ENCODE peak calls at places on chromosomes 12 and 14, in six cellular contexts. R is HCT116, J is AG09319, C is PC-9, H is mucosa of descending colon, T is GM20000. I is an unnamed sample.

GRCh38 chr14:61466249-61466904 is 145.0 kb downstream of the PRKCH start:
- DNase-seq in J (no peak), T (no peak), C (peak), R (no peak), H (no peak), I (no peak)

GRCh38 chr14:91439345-91439744 is 21.7 kb upstream of the CCDC88C start:
- DNase-seq in J (no peak), C (no peak), T (no peak), R (no peak), H (no peak), I (no peak)

GRCh38 chr14:67837011-67837624 is 17.5 kb downstream of the RAD51B start:
- DNase-seq in C (peak), R (peak), H (peak), T (peak), J (peak), I (no peak)

GRCh38 chr14:101535232-101535631 is 26.1 kb upstream of the DIO3 start:
- DNase-seq in J (no peak), C (no peak), T (no peak), R (no peak), H (peak), I (no peak)

GRCh38 chr14:34329281-34329680 is 132.8 kb downstream of the SPTSSA start:
- DNase-seq in H (no peak), J (no peak), R (no peak), C (no peak), T (no peak), I (no peak)

GRCh38 chr12:8658361-8658760 is 4.3 kb downstream of the MFAP5 start:
- DNase-seq in J (no peak), R (no peak), H (no peak), C (peak), T (no peak), I (no peak)

GRCh38 chr12:570949-571794 is 92.1 kb downstream of the NINJ2 start:
- DNase-seq in J (peak), T (no peak), R (peak), H (peak), C (peak), I (no peak)

GRCh38 chr14:68786491-68787234 is 6.2 kb downstream of the ZFP36L1 start:
- DNase-seq in H (no peak), C (peak), T (no peak), J (no peak), R (no peak), I (no peak)

GRCh38 chr12:613996-614726 is 49.1 kb downstream of the NINJ2 start:
- DNase-seq in T (peak), H (peak), J (no peak), C (peak), R (no peak), I (no peak)

GRCh38 chr12:98551787-98552186 is 36.4 kb downstream of the TMPO start:
- DNase-seq in T (no peak), R (no peak), H (no peak), J (no peak), C (no peak), I (no peak)

GRCh38 chr14:56487090-56487667 is 92.4 kb upstream of the TMEM260 start:
- DNase-seq in H (no peak), J (peak), R (peak), T (no peak), C (no peak), I (no peak)

GRCh38 chr12:5505751-5506150 is 73.8 kb downstream of the NTF3 start:
- DNase-seq in C (no peak), J (no peak), R (no peak), H (no peak), T (no peak), I (no peak)

GRCh38 chr14:49966971-49967630 is 74.2 kb downstream of the ARF6 start:
- DNase-seq in H (no peak), J (no peak), R (no peak), T (no peak), C (peak), I (no peak)

GRCh38 chr14:99596071-99596627 is 7.9 kb downstream of the CCDC85C start:
- DNase-seq in H (peak), T (no peak), J (no peak), R (no peak), C (no peak), I (no peak)

GRCh38 chr12:122874081-122874480 is 21.8 kb downstream of the VPS37B start:
- DNase-seq in C (no peak), J (no peak), H (no peak), R (no peak), T (no peak), I (no peak)

GRCh38 chr14:70714055-70714550 is 72.4 kb downstream of the TTC9 start:
- DNase-seq in T (peak), J (peak), C (peak), R (peak), H (peak), I (no peak)

GRCh38 chr14:31934767-31935266 is 142.3 kb upstream of the ARHGAP5 start:
- DNase-seq in R (peak), C (no peak), J (no peak), H (peak), T (no peak), I (no peak)

GRCh38 chr14:56885795-56886194 is 75.5 kb upstream of the OTX2 start:
- DNase-seq in J (no peak), C (no peak), H (no peak), T (no peak), R (no peak), I (no peak)

GRCh38 chr12:52371716-52372115 is 4.4 kb upstream of the KRT85 start:
- DNase-seq in R (no peak), T (no peak), J (no peak), C (no peak), H (no peak), I (no peak)

GRCh38 chr14:72332054-72332453 is 399.8 kb downstream of the RGS6 start:
- DNase-seq in H (no peak), J (no peak), C (no peak), R (no peak), T (no peak), I (no peak)

DNA sequence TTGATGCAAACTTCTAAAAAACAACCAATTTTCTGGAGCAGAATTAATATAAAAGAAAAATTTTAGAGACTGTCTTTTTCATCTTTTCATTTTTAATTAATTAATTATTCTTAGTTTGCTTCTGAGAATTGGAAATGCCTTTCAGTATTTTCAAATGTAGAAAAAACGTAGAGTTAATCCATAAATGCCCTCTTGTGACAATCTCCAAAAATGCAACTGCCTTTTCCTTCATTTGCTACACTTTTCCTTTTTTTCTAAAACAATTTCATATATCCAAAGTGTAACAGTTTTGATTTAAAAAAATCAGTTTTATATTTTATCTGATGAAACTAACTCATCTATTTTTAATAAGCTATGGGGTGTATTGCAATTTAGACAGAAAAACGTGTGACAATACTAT is 409.3 kb downstream of the PRKD1 start:
- DNase-seq in T (no peak), H (no peak), J (no peak), R (no peak), C (no peak), I (no peak)
- TF ChIP-seq CTCF in T (no peak), H (no peak), J (peak), R (no peak), C (peak), I (no peak)

DNA sequence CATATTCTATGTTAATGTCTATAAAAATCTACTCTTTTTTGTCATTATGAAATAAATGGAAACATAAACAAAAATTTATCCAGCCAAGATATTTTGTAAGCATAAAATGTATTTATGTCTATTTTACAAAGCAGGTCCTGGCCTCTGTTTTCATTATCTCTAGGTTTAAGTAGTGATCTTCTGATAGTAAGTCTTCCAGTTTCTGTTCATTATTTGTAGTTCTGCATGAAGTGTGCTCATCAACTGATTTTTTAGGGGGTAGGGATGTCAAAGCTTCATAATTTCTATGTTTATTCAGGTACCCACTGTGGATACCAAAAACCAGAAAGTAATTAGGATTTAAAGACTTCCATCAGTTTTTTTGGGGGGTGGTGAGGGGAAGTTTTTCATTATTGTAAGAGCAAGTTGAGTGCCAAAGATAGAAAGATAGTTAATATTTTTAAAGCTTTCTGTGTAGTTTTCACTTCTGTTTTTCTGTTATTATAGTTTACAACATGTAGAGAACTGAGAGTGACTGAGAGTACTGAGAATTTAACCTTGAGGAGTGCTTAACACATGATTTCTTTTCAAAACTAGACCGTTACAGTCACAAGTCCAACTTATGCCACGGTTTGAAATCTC is 30.6 kb upstream of the LMO3 start:
- DNase-seq in J (no peak), C (no peak), T (peak), R (no peak), H (no peak), I (peak)
- TF ChIP-seq CTCF in J (no peak), C (no peak), T (no peak), R (no peak), H (no peak), I (no peak)

GRCh38 chr12:72282721-72283120 is 10.6 kb downstream of the TRHDE start:
- DNase-seq in T (no peak), J (no peak), C (no peak), R (no peak), H (no peak), I (no peak)
- TF ChIP-seq CTCF in T (peak), J (peak), C (peak), R (peak), H (no peak), I (peak)

GRCh38 chr12:103623716-103624115 is 36.6 kb downstream of the STAB2 start:
- DNase-seq in C (no peak), T (no peak), R (no peak), J (no peak), H (no peak), I (no peak)

GRCh38 chr12:103627189-103627855 is 40.2 kb downstream of the STAB2 start:
- DNase-seq in C (no peak), H (no peak), R (no peak), J (no peak), T (no peak), I (no peak)

DNA sequence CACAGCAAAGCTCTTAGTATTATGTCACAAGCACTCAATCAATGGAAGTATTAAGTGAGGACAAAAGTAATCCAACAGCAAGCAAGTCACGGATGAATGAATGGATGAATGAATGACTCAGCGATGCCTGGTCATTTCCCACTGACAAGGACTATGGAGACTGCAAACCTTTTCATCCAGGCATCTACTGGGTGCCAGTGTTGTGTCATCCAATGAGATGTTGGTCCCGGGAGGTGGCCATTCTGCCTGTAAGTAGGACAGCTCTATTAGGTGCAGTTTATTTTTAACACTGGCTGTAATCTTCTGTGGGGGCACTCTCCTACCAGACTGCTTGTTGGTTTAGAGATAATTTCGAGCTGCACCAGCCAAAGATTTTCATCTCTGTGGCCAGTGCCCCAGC is 39.4 kb downstream of the STAB2 start:
- DNase-seq in T (no peak), R (no peak), H (peak), J (peak), C (no peak), I (no peak)
- TF ChIP-seq CTCF in T (no peak), R (peak), H (peak), J (peak), C (no peak), I (no peak)

GRCh38 chr12:102300824-102301461 is 103.3 kb upstream of the PMCH start:
- DNase-seq in J (peak), H (peak), T (peak), C (peak), R (peak), I (peak)
- TF ChIP-seq CTCF in J (peak), H (no peak), T (peak), C (peak), R (peak), I (peak)

GRCh38 chr12:114136656-114137055 is 170.5 kb upstream of the RBM19 start:
- DNase-seq in H (no peak), J (no peak), T (no peak), R (no peak), C (no peak), I (no peak)

GRCh38 chr12:114134922-114135321 is 168.8 kb upstream of the RBM19 start:
- DNase-seq in J (no peak), H (no peak), C (no peak), R (no peak), T (no peak), I (no peak)

DNA sequence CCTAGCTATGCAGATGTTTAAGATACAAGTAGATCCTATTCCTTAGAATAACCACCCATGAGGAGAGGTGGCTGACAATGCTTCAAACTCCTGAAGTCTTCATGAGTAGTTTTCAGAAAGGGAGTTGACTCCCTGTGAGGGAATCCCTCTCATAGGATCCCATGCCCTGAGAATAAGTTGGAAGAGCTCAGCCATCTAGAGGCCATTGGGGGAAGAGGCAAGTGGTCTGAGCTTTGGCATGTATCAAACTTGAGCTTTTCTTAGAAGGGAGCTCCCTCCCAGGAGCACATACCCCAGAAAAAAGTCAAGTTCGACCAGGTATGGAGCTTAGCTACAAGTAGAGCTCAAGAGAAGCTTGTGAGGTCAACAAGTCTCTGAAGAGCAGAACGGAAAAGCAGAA is 165.7 kb upstream of the RBM19 start:
- DNase-seq in R (no peak), H (no peak), C (no peak), J (no peak), T (no peak), I (no peak)
- TF ChIP-seq CTCF in R (no peak), H (no peak), C (no peak), J (no peak), T (no peak), I (no peak)

GRCh38 chr14:78785265-78785664 is 615.1 kb downstream of the NRXN3 start:
- DNase-seq in R (no peak), H (peak), J (no peak), T (no peak), C (no peak), I (no peak)

GRCh38 chr14:78788467-78789360 is 618.5 kb downstream of the NRXN3 start:
- DNase-seq in R (no peak), T (no peak), C (no peak), H (no peak), J (no peak), I (no peak)

GRCh38 chr14:78790262-78790661 is 620.1 kb downstream of the NRXN3 start:
- DNase-seq in C (no peak), J (no peak), R (no peak), T (no peak), H (no peak), I (no peak)
- TF ChIP-seq CTCF in C (no peak), J (no peak), R (no peak), T (no peak), H (no peak), I (no peak)

GRCh38 chr12:24533953-24534352 is 414.9 kb downstream of the BCAT1 start:
- DNase-seq in T (no peak), J (no peak), R (no peak), C (no peak), H (no peak), I (no peak)

GRCh38 chr12:24530689-24531088 is 418.2 kb downstream of the BCAT1 start:
- DNase-seq in R (no peak), H (no peak), T (no peak), J (no peak), C (no peak), I (no peak)

GRCh38 chr12:24535334-24536019 is 413.4 kb downstream of the BCAT1 start:
- DNase-seq in C (no peak), T (no peak), H (no peak), J (no peak), R (no peak), I (no peak)

GRCh38 chr12:24537241-24537860 is 411.6 kb downstream of the BCAT1 start:
- DNase-seq in H (no peak), T (no peak), J (no peak), C (no peak), R (no peak), I (no peak)

DNA sequence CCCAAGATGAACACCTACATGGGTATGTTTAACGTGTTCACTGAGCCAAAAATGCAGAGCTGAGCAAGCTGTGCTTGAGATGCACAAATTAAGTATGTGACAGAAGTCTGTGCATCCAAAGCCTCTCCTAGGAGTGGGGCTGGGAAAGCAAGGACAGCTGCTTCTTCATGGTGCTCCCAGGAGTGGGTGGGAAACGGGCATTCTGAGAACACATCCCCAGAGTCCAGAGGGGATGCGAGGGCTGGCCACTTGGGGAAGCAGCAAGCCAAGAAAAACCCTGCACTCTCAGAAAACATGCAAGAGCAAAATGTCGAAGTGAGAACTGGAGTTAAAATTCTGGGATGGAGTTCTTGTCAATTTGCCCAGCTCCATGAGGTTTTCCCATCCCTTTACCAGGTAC is 414.3 kb downstream of the BCAT1 start:
- DNase-seq in J (no peak), T (no peak), R (no peak), H (no peak), C (no peak), I (no peak)
- TF ChIP-seq CTCF in J (no peak), T (no peak), R (no peak), H (no peak), C (no peak), I (no peak)

DNA sequence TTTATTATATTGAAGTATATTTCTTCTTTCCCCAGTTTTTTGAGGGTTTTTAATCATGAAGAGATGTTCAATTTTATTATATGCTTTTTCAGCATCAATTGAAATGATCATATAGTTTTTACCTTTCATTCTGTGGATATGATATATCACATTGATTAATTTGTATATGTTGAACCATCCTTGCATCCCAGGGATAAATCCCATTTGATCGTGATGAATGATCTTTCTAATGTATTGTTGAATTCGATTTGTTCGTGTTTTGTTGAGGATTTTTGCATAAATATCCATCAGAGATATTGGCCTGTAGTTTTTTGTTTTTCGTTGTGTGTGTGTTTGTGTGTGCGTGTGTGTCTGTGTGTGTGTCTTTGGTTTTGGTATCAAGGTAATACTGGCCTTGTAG is 196.4 kb downstream of the CRADD start:
- DNase-seq in C (no peak), R (no peak), J (no peak), T (no peak), H (no peak), I (no peak)
- TF ChIP-seq CTCF in C (no peak), R (no peak), J (no peak), T (no peak), H (no peak), I (no peak)